ENCODE peak calls at places on chromosomes 16 and 17, in four cellular contexts. One of them, this sample, is unnamed. For H3K36me3, the result is how much of the 10 kb centered on the place peaks cover.

GRCh38 chr17:1783834-1784611 is 22.2 kb downstream of the SERPINF1 start:
- DNase-seq in keratinocyte: no peak
- DNase-seq in neural progenitor cell: peak
- DNase-seq in ovary: peak
- DNase-seq in this sample: peak

GRCh38 chr16:67456383-67457140 is 24.4 kb downstream of the ATP6V0D1 start:
- DNase-seq in keratinocyte: no peak
- DNase-seq in neural progenitor cell: no peak
- DNase-seq in ovary: no peak
- DNase-seq in this sample: peak

GRCh38 chr16:50245417-50246298 is 20.7 kb upstream of the ADCY7 start:
- DNase-seq in keratinocyte: no peak
- DNase-seq in neural progenitor cell: peak
- DNase-seq in ovary: peak
- DNase-seq in this sample: peak

GRCh38 chr17:80763293-80763867 is 218.7 kb downstream of the RPTOR start:
- DNase-seq in keratinocyte: no peak
- DNase-seq in neural progenitor cell: no peak
- DNase-seq in ovary: no peak
- DNase-seq in this sample: no peak

GRCh38 chr16:72203401-72203800 is 31.4 kb upstream of the PMFBP1 start:
- DNase-seq in keratinocyte: no peak
- DNase-seq in neural progenitor cell: no peak
- DNase-seq in ovary: no peak
- DNase-seq in this sample: peak

GRCh38 chr17:45428954-45429337 is 3.7 kb downstream of the ARHGAP27 start:
- DNase-seq in keratinocyte: no peak
- DNase-seq in neural progenitor cell: no peak
- DNase-seq in ovary: no peak
- DNase-seq in this sample: peak

GRCh38 chr16:77759821-77760220 is 28.5 kb upstream of the VAT1L start:
- DNase-seq in keratinocyte: no peak
- DNase-seq in neural progenitor cell: no peak
- DNase-seq in ovary: no peak
- DNase-seq in this sample: no peak

GRCh38 chr16:30700971-30701370 is 2.0 kb downstream of the SRCAP start:
- DNase-seq in keratinocyte: no peak
- DNase-seq in neural progenitor cell: no peak
- DNase-seq in ovary: no peak
- DNase-seq in this sample: no peak

GRCh38 chr16:50303041-50303604 is 36.8 kb downstream of the ADCY7 start:
- DNase-seq in keratinocyte: no peak
- DNase-seq in neural progenitor cell: no peak
- DNase-seq in ovary: peak
- DNase-seq in this sample: peak

GRCh38 chr17:55421179-55421934 is at the start of gene MMD:
- DNase-seq in keratinocyte: no peak
- DNase-seq in neural progenitor cell: no peak
- DNase-seq in ovary: no peak
- DNase-seq in this sample: no peak

GRCh38 chr17:69046130-69046807 is 14.5 kb downstream of the ABCA9 start:
- DNase-seq in keratinocyte: no peak
- DNase-seq in neural progenitor cell: peak
- DNase-seq in ovary: no peak
- DNase-seq in this sample: no peak

GRCh38 chr17:20202141-20202574 is 193.0 kb downstream of the SPECC1 start:
- DNase-seq in keratinocyte: no peak
- DNase-seq in neural progenitor cell: peak
- DNase-seq in ovary: no peak
- DNase-seq in this sample: no peak

GRCh38 chr17:34542700-34543336 is 36.6 kb upstream of the TMEM132E start:
- DNase-seq in keratinocyte: no peak
- DNase-seq in neural progenitor cell: peak
- DNase-seq in ovary: no peak
- DNase-seq in this sample: no peak

GRCh38 chr17:7549401-7550055 is 670 bp downstream of the TNFSF12 start:
- DNase-seq in keratinocyte: no peak
- DNase-seq in neural progenitor cell: no peak
- DNase-seq in ovary: no peak
- DNase-seq in this sample: peak

GRCh38 chr16:3998793-3999478 is 117.3 kb downstream of the ADCY9 start:
- DNase-seq in keratinocyte: no peak
- DNase-seq in neural progenitor cell: no peak
- DNase-seq in ovary: no peak
- DNase-seq in this sample: no peak

GRCh38 chr16:56262148-56262878 is 71.0 kb downstream of the GNAO1 start:
- DNase-seq in keratinocyte: no peak
- DNase-seq in neural progenitor cell: no peak
- DNase-seq in ovary: no peak
- DNase-seq in this sample: no peak

GRCh38 chr17:41835800-41836549 is at the start of gene NT5C3B:
- DNase-seq in keratinocyte: no peak
- DNase-seq in neural progenitor cell: peak
- DNase-seq in ovary: peak
- DNase-seq in this sample: peak

GRCh38 chr17:16484445-16485169 is 7.4 kb downstream of the LRRC75A start:
- DNase-seq in keratinocyte: no peak
- DNase-seq in neural progenitor cell: peak
- DNase-seq in ovary: peak
- DNase-seq in this sample: peak

GRCh38 chr16:11250786-11251524 is 5.0 kb downstream of the SOCS1 start:
- DNase-seq in keratinocyte: no peak
- DNase-seq in neural progenitor cell: no peak
- DNase-seq in ovary: no peak
- DNase-seq in this sample: no peak

GRCh38 chr17:61307905-61308886 is 91.4 kb upstream of the TBX2 start:
- DNase-seq in keratinocyte: no peak
- DNase-seq in neural progenitor cell: no peak
- DNase-seq in ovary: no peak
- DNase-seq in this sample: no peak

GRCh38 chr17:58228679-58229078 is 9.6 kb upstream of the MKS1 start:
- DNase-seq in keratinocyte: no peak
- DNase-seq in neural progenitor cell: no peak
- DNase-seq in ovary: no peak
- DNase-seq in this sample: no peak

GRCh38 chr16:24052466-24053324 is 203.4 kb upstream of the CACNG3 start:
- DNase-seq in keratinocyte: no peak
- DNase-seq in neural progenitor cell: no peak
- DNase-seq in ovary: no peak
- DNase-seq in this sample: no peak

GRCh38 chr16:5442054-5442453 is 344.5 kb upstream of the EEF2KMT start:
- DNase-seq in keratinocyte: no peak
- DNase-seq in neural progenitor cell: no peak
- DNase-seq in ovary: no peak
- DNase-seq in this sample: no peak

GRCh38 chr16:56812884-56813283 is 52.1 kb upstream of the SLC12A3 start:
- DNase-seq in keratinocyte: no peak
- DNase-seq in neural progenitor cell: no peak
- DNase-seq in ovary: no peak
- DNase-seq in this sample: no peak

GRCh38 chr16:30996324-30996999 is 11.5 kb downstream of the HSD3B7 start:
- DNase-seq in keratinocyte: no peak
- DNase-seq in neural progenitor cell: no peak
- DNase-seq in ovary: no peak
- DNase-seq in this sample: peak

GRCh38 chr17:9285602-9286001 is 264.3 kb downstream of the NTN1 start:
- DNase-seq in keratinocyte: no peak
- DNase-seq in neural progenitor cell: no peak
- DNase-seq in ovary: no peak
- DNase-seq in this sample: no peak

GRCh38 chr17:72185571-72185970 is 64.8 kb downstream of the SOX9 start:
- DNase-seq in keratinocyte: no peak
- DNase-seq in neural progenitor cell: no peak
- DNase-seq in ovary: no peak
- DNase-seq in this sample: no peak

GRCh38 chr17:12256380-12256995 is 235.8 kb downstream of the MAP2K4 start:
- DNase-seq in keratinocyte: no peak
- DNase-seq in neural progenitor cell: peak
- DNase-seq in ovary: peak
- DNase-seq in this sample: no peak

GRCh38 chr16:46801428-46802049 is 29.4 kb downstream of the C16orf87 start:
- DNase-seq in keratinocyte: no peak
- DNase-seq in neural progenitor cell: peak
- DNase-seq in ovary: no peak
- DNase-seq in this sample: no peak

GRCh38 chr17:8629371-8630226 is 926 bp downstream of the MYH10 start:
- DNase-seq in keratinocyte: no peak
- DNase-seq in neural progenitor cell: peak
- DNase-seq in ovary: peak
- DNase-seq in this sample: peak

GRCh38 chr17:7712111-7712771 is 5.3 kb upstream of the DNAH2 start:
- DNase-seq in keratinocyte: no peak
- DNase-seq in neural progenitor cell: peak
- DNase-seq in ovary: no peak
- DNase-seq in this sample: no peak

GRCh38 chr17:16652847-16653366 is 743 bp downstream of the ZNF624 start:
- DNase-seq in keratinocyte: no peak
- DNase-seq in neural progenitor cell: no peak
- DNase-seq in ovary: no peak
- DNase-seq in this sample: no peak

GRCh38 chr16:70437017-70437581 is 1.8 kb downstream of the ST3GAL2 start:
- DNase-seq in keratinocyte: no peak
- DNase-seq in neural progenitor cell: peak
- DNase-seq in ovary: peak
- DNase-seq in this sample: no peak

GRCh38 chr17:20191066-20191465 is 181.9 kb downstream of the SPECC1 start:
- DNase-seq in keratinocyte: no peak
- DNase-seq in neural progenitor cell: no peak
- DNase-seq in ovary: no peak
- DNase-seq in this sample: no peak

GRCh38 chr16:86134802-86135461 is 236.0 kb downstream of the IRF8 start:
- DNase-seq in keratinocyte: no peak
- DNase-seq in neural progenitor cell: no peak
- DNase-seq in ovary: no peak
- DNase-seq in this sample: no peak

GRCh38 chr17:21283482-21284318 is 811 bp upstream of the MAP2K3 start:
- DNase-seq in keratinocyte: no peak
- DNase-seq in neural progenitor cell: peak
- DNase-seq in ovary: peak
- DNase-seq in this sample: peak

GRCh38 chr17:78879679-78880186 is 23.3 kb downstream of the CEP295NL start:
- DNase-seq in keratinocyte: no peak
- DNase-seq in neural progenitor cell: no peak
- DNase-seq in ovary: peak
- DNase-seq in this sample: peak
- H3K4me3 ChIP-seq in keratinocyte: no peak
- H3K4me3 ChIP-seq in neural progenitor cell: no peak
- H3K4me3 ChIP-seq in ovary: peak
- H3K4me3 ChIP-seq in this sample: no peak

DNA sequence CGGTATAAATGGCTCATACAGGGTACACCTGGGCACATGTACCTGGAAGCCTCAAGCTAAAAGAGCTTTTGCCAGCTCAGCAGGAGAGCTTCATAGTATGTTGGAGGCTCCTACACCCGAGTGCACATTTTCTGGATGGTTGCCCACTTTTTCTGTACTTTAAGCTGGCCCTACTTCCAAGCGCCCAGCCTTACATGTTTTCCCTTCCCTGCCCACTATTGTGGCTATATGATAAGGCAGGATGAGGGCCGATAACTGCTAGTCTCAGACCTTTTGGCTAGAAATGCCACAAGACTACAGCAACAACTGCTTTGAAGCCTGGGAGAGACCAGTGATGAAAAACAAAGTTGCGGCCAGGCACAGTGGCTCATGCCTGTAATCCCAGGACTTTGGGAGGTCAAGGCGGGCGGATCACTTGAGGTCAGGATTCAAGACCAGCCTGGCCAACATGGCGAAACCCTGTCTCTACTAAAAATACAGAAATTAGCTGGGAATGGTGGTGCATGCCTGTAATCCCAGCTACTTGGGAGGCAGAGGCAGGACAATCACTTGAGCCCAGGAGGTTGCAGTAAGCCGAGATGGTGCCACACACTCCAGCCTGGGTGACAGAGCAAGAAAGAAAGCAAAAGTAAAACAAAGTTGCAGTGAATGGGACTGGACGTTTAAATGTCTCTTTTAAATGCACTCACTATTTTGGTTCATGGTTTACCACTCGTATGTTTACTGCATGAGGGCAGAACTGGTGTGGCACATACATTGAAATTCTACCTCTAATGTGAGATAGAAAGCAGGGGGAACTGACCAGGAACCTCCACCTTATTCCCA is 14.2 kb upstream of the MARCHF10 start:
- DNase-seq in keratinocyte: no peak
- DNase-seq in neural progenitor cell: no peak
- DNase-seq in ovary: no peak
- DNase-seq in this sample: no peak
- H3K27ac ChIP-seq in keratinocyte: peak
- H3K27ac ChIP-seq in neural progenitor cell: no peak
- H3K27ac ChIP-seq in ovary: no peak
- H3K27ac ChIP-seq in this sample: no peak

DNA sequence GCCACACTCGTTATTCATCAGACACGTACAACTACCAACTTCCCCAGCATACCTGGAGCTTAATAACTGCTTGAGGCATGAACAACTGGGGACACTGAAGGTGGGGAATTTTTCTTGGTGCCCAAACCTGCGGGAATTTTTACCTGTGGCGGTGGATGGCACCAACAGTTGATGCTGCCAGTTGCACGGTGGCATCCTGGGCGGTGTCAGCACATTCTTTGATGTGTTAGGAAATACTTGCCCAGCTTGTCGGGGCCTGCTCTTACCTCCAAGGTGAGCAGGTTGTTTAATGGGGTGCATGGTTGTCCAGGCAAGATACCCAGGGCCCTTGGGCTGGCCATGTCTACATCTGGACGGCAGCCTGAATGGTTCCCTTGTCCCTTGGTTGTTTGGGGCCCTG is 79.6 kb downstream of the CRISPLD2 start:
- DNase-seq in keratinocyte: peak
- DNase-seq in neural progenitor cell: no peak
- DNase-seq in ovary: no peak
- DNase-seq in this sample: no peak
- H3K36me3 ChIP-seq in keratinocyte: under half
- H3K36me3 ChIP-seq in neural progenitor cell: under half
- H3K36me3 ChIP-seq in ovary: under half
- H3K36me3 ChIP-seq in this sample: under half

DNA sequence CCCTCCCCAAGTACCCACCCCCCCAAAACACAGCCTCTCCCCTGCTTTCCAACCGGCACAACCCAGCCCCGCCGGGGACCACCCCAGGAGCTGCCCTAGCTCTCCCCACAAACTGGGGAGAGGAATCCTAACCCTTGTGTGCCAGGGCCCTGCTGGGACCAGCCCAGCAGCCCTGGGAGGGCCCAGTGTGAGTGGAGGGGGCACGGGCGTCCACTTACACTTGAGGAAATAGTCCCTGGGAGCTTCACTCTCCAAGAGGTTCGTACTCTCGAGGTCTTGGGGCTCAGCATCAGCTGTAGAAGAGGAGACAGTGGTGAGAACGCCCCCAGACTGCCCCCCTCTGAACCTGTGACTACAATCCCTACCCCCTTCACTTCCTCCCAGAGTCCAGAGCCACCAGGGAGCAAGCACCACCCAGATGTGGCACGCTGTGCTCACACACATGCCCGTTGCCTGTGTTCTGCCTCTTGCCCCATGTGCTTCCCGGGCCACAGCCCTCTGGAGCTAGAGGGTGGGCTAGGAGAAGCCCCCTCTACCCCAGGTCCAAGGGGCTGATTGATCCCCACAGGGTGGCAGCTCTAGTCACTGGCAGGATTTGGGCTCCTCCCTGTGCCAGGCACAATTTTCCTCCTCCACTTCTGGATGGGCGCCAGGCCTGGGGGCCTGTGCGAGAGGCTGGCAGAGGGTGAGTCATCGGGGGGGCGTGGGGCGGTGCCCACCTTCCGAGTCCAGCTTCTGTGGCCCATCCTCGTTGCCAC is 3.0 kb downstream of the TRIM47 start:
- DNase-seq in keratinocyte: no peak
- DNase-seq in neural progenitor cell: no peak
- DNase-seq in ovary: no peak
- DNase-seq in this sample: peak
- H3K4me3 ChIP-seq in keratinocyte: no peak
- H3K4me3 ChIP-seq in neural progenitor cell: no peak
- H3K4me3 ChIP-seq in ovary: no peak
- H3K4me3 ChIP-seq in this sample: no peak